ENCODE peak calls at places on chromosomes 3 and 15, in eight cellular contexts. A is esophagus squamous epithelium, U is pancreas, Y is sigmoid colon, Q is gastrocnemius medialis, J is tibial artery, C is fibroblast of lung, H is astrocyte. E is an unnamed sample. For H3K4me1 and H3K27me3, the result is how much of the 10 kb centered on the place peaks cover.

GRCh38 chr15:32688151-32688639 is 29.6 kb upstream of the GREM1 start:
- DNase-seq in A (no peak), U (peak), Y (no peak), Q (no peak), J (no peak), C (no peak), H (peak), E (no peak)

GRCh38 chr3:123099331-123100191 is 32.7 kb downstream of the PDIA5 start:
- DNase-seq in A (no peak), U (no peak), Y (no peak), Q (no peak), J (no peak), C (no peak), H (no peak), E (no peak)

GRCh38 chr15:40238927-40239591 is at the start of gene PAK6:
- DNase-seq in A (no peak), U (peak), Y (peak), Q (peak), J (no peak), C (no peak), H (peak), E (no peak)

GRCh38 chr3:127035672-127036071 is 52.8 kb downstream of the PLXNA1 start:
- DNase-seq in A (no peak), U (peak), Y (peak), Q (no peak), J (peak), C (peak), H (peak), E (peak)

GRCh38 chr15:98873441-98874218 is 134.0 kb downstream of the PGPEP1L start:
- DNase-seq in A (no peak), U (no peak), Y (no peak), Q (no peak), J (no peak), C (peak), H (peak), E (no peak)

GRCh38 chr3:158520433-158520832 is 50.6 kb upstream of the MLF1 start:
- DNase-seq in A (no peak), U (no peak), Y (no peak), Q (no peak), J (no peak), C (no peak), H (peak), E (no peak)

GRCh38 chr3:54874816-54875556 is 52.9 kb downstream of the LRTM1 start:
- DNase-seq in A (no peak), U (no peak), Y (no peak), Q (no peak), J (no peak), C (no peak), H (no peak), E (no peak)

GRCh38 chr3:118641608-118642007 is 393.0 kb downstream of the IGSF11 start:
- DNase-seq in A (no peak), U (peak), Y (no peak), Q (no peak), J (no peak), C (no peak), H (no peak), E (no peak)

DNA sequence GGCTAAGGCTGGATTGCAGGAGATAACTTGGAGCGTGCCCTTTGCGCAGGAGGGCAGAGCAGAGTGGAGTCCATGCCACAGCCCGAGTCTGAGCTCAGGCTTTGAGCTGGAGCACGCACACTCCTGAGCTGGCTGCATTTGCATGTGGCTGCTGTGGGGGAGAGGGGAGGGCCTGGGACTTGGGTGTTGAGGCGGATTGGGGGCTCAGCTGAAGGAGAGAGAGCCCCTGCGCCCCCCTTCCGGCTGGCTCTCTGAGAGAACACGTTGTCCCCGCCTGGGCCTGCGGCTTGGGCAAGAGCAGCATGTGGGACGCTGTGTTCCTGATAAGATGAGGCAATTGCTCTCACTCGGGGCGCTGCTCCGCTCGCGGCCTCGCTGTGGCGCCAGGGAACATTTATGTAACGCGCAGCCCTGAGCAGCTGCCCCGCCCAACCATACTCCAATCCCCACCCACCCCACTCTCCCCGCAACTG is 39.1 kb downstream of the KLF13 start:
- DNase-seq in A (peak), U (peak), Y (peak), Q (peak), J (peak), C (peak), H (peak), E (peak)
- TF ChIP-seq CTCF in A (peak), U (peak), Y (no peak), Q (peak), J (peak), C (peak), H (no peak), E (peak)

GRCh38 chr3:150351398-150351797 is 56.7 kb upstream of the TSC22D2 start:
- DNase-seq in A (no peak), U (no peak), Y (no peak), Q (no peak), J (no peak), C (no peak), H (no peak), E (no peak)

GRCh38 chr3:150352931-150353330 is 55.2 kb upstream of the TSC22D2 start:
- DNase-seq in A (no peak), U (no peak), Y (no peak), Q (no peak), J (no peak), C (no peak), H (no peak), E (no peak)

GRCh38 chr3:150348500-150348899 is 59.6 kb upstream of the TSC22D2 start:
- DNase-seq in A (no peak), U (no peak), Y (peak), Q (no peak), J (no peak), C (peak), H (peak), E (no peak)

GRCh38 chr3:150346956-150347863 is 60.9 kb upstream of the TSC22D2 start:
- DNase-seq in A (no peak), U (no peak), Y (no peak), Q (no peak), J (no peak), C (peak), H (no peak), E (no peak)

DNA sequence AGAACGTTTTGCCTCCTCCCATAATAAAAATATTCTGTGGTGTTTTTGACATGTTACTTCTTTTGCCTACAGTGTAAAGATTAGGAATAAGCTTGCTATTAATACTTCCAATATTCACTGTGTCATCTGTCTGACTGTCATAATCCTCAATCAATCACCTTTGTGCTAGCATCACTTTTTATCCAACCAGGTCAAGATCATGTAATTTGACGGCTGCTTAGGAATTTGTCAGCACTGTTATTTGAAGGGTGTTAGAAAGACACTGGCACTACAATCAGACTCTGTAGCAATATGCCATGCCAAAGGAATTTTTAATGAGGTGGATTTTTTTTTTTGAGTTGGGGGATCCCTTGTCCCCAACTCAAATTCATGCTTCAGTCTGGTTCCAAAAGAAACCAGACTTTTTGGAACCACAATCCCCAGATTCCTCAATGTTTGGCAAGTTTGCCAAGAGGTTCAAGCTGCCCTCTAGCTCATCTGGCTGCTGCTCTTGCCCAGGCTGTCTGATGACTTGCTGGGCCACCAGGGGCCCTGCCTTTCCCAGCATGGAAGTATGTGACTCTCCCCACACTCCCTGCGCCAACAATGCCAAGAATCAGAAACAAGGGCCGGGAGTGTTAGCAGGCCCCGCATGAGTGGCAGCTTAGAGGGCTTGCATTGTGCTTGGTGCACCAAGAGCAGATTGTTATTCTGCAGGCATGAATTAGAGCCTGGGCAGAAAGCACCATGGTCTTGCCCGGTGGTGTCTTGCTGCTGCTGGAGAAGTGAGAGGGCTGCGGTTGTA is 58.6 kb upstream of the TSC22D2 start:
- DNase-seq in A (no peak), U (no peak), Y (peak), Q (no peak), J (no peak), C (no peak), H (no peak), E (peak)
- H3K4me1 ChIP-seq in A (half or more), U (under half), Y (under half), Q (under half), J (under half), C (under half), H (under half), E (under half)

GRCh38 chr3:184259396-184259877 is 1.9 kb downstream of the CAMK2N2 start:
- DNase-seq in A (no peak), U (no peak), Y (no peak), Q (no peak), J (no peak), C (no peak), H (no peak), E (no peak)
- H3K27me3 ChIP-seq in A (under half), U (under half), Y (half or more), Q (under half), J (half or more), C (under half), H (under half), E (under half)

GRCh38 chr3:168467085-168467714 is 371.5 kb upstream of the GOLIM4 start:
- DNase-seq in A (no peak), U (no peak), Y (no peak), Q (no peak), J (no peak), C (peak), H (peak), E (no peak)
- TF ChIP-seq CTCF in A (peak), U (no peak), Y (no peak), Q (no peak), J (no peak), C (peak), H (peak), E (no peak)

GRCh38 chr15:73626072-73626471 is 7.1 kb downstream of the NPTN start:
- DNase-seq in A (no peak), U (no peak), Y (no peak), Q (no peak), J (no peak), C (no peak), H (no peak), E (no peak)
- H3K4me1 ChIP-seq in A (half or more), U (half or more), Y (half or more), Q (half or more), J (half or more), C (under half), H (under half), E (half or more)

GRCh38 chr3:151210676-151211381 is 7.8 kb upstream of the GPR171 start:
- DNase-seq in A (no peak), U (peak), Y (no peak), Q (no peak), J (no peak), C (no peak), H (no peak), E (no peak)
- H3K27me3 ChIP-seq in A (under half), U (under half), Y (under half), Q (under half), J (under half), C (under half), H (under half), E (under half)

DNA sequence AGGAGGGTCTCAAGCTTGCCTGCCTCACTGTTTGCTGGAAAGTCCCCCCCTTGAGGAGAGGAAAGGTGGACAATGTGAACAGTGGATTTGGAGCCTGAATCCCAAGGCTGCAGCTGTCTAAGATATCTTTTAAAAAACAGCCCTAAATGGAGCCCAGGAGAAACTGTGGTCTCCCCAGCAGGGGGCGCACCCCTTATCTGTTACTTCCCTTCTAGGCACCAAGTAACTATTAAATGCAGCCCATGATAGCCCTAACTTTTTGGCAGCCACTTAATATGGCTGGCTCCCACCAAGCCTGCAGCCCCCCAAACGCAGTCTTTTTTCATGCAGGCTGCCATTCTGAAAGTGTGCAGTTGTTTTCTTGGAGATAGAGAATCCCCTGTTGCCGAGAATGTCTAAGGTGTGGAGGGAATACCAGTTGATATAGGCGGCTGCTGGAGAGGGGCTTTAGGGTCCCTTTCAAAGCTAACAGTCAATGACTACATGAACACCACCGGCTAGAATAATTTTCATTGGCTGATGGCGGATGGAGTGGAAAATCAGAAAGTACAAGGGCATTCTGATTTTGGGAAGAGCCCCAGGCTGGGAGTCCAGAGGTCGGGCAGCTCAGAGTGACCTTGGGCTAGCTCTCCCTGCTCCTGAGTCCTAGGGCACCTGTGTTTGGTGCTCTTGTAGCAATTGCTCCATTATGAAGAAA is 1.3 kb downstream of the RHCG start:
- DNase-seq in A (no peak), U (no peak), Y (peak), Q (no peak), J (no peak), C (peak), H (no peak), E (no peak)
- TF ChIP-seq CTCF in A (peak), U (peak), Y (no peak), Q (no peak), J (no peak), C (peak), H (peak), E (no peak)

E was measured in thoracic aorta.